ENCODE peak calls at places on chromosome 19, in eight cellular contexts. H is NCI-H774; R is NCI-H187 treated with DMSO at 0.1 percent for 48 hours; G is lower leg skin; O is fibroblast of mammary gland; P is stimulated activated CD4-positive, alpha-beta T cell treated with anti-CD3 and anti-CD28 coated beads, Interleukin-4, amount 100 ng/mL, for 1 hour; Y is activated CD4-positive, alpha-beta T cell treated with anti-CD3 and anti-CD28 coated beads, Interleukin-2, amount 50 U/mL, for 48 hours; U is activated CD8-positive, alpha-beta memory T cell treated with anti-CD3 and anti-CD28 coated beads for 1 hour. L is an unnamed sample.
A peak's percentile ranks its signal among the peaks of the same experiment; 100 is the strongest.

GRCh38 chr19:28705008-28705407 is 507.9 kb downstream of the UQCRFS1 start:
- DNase-seq in H (no peak), R (no peak), G (no peak), O (peak; percentile 87), P (no peak), Y (no peak), U (no peak), L (no peak)

GRCh38 chr19:19997656-19998268 is 41.5 kb downstream of the ZNF682 start:
- DNase-seq in H (no peak), R (no peak), G (no peak), O (peak; percentile 1), P (peak; percentile 37), Y (peak; percentile 52), U (no peak), L (peak; percentile 41)

GRCh38 chr19:41531438-41532311 is 44.3 kb upstream of the CEACAM21 start:
- DNase-seq in H (no peak), R (no peak), G (peak; percentile 97), O (peak; percentile 78), P (peak; percentile 74), Y (peak; percentile 78), U (peak; percentile 70), L (peak; percentile 90)

GRCh38 chr19:48102870-48103751 is 7.5 kb downstream of the PLA2G4C start:
- DNase-seq in H (peak; percentile 51), R (no peak), G (no peak), O (peak; percentile 59), P (no peak), Y (no peak), U (no peak), L (no peak)

GRCh38 chr19:42487798-42488178 is 40.5 kb downstream of the CEACAM1 start:
- DNase-seq in H (no peak), R (no peak), G (no peak), O (no peak), P (no peak), Y (no peak), U (no peak), L (no peak)

GRCh38 chr19:54391589-54392061 is 23.6 kb upstream of the TTYH1 start:
- DNase-seq in H (no peak), R (no peak), G (no peak), O (no peak), P (no peak), Y (no peak), U (no peak), L (no peak)

GRCh38 chr19:39518458-39518857 is 3.5 kb downstream of the SELENOV start:
- DNase-seq in H (no peak), R (no peak), G (no peak), O (no peak), P (no peak), Y (no peak), U (no peak), L (no peak)

GRCh38 chr19:2983351-2984195 is 6.2 kb downstream of the TLE6 start:
- DNase-seq in H (peak; percentile 53), R (peak; percentile 81), G (peak; percentile 94), O (peak; percentile 70), P (no peak), Y (no peak), U (no peak), L (peak; percentile 56)

GRCh38 chr19:33558846-33559245 is 37.3 kb upstream of the PEPD start:
- DNase-seq in H (no peak), R (no peak), G (no peak), O (peak; percentile 3), P (no peak), Y (no peak), U (no peak), L (no peak)

GRCh38 chr19:51660975-51661600 is 14.5 kb upstream of the SIGLEC14 start:
- DNase-seq in H (peak; percentile 46), R (no peak), G (no peak), O (peak; percentile 79), P (peak; percentile 56), Y (peak; percentile 67), U (no peak), L (peak; percentile 85)

GRCh38 chr19:4987692-4988370 is 18.9 kb downstream of the KDM4B start:
- DNase-seq in H (no peak), R (no peak), G (no peak), O (peak; percentile 59), P (no peak), Y (no peak), U (no peak), L (no peak)

GRCh38 chr19:47243364-47243775 is 12.4 kb upstream of the BBC3 start:
- DNase-seq in H (no peak), R (no peak), G (no peak), O (no peak), P (no peak), Y (no peak), U (no peak), L (no peak)

GRCh38 chr19:14916848-14917247 is 24.4 kb upstream of the OR7C2 start:
- DNase-seq in H (no peak), R (no peak), G (no peak), O (no peak), P (no peak), Y (no peak), U (no peak), L (no peak)

GRCh38 chr19:19405919-19406877 is 723 bp downstream of the GATAD2A start:
- DNase-seq in H (no peak), R (no peak), G (peak; percentile 91), O (peak; percentile 73), P (peak; percentile 66), Y (peak; percentile 70), U (no peak), L (peak; percentile 70)

GRCh38 chr19:49946415-49946814 is 14.6 kb downstream of the SIGLEC11 start:
- DNase-seq in H (peak; percentile 17), R (no peak), G (no peak), O (no peak), P (no peak), Y (no peak), U (no peak), L (no peak)

GRCh38 chr19:33464010-33464732 is 57.4 kb downstream of the PEPD start:
- DNase-seq in H (no peak), R (no peak), G (peak; percentile 66), O (no peak), P (no peak), Y (no peak), U (no peak), L (no peak)

GRCh38 chr19:47615230-47615629 is 6.3 kb downstream of the BICRA start:
- DNase-seq in H (no peak), R (no peak), G (no peak), O (no peak), P (no peak), Y (no peak), U (no peak), L (no peak)

GRCh38 chr19:2077833-2078619 is 18.1 kb downstream of the MOB3A start:
- DNase-seq in H (no peak), R (no peak), G (no peak), O (no peak), P (no peak), Y (no peak), U (no peak), L (no peak)

GRCh38 chr19:47406711-47407416 is 12.5 kb downstream of the MEIS3 start:
- DNase-seq in H (no peak), R (no peak), G (no peak), O (no peak), P (no peak), Y (no peak), U (no peak), L (no peak)

GRCh38 chr19:50311723-50312635 is 17.2 kb downstream of the KCNC3 start:
- DNase-seq in H (peak; percentile 67), R (no peak), G (no peak), O (no peak), P (no peak), Y (no peak), U (no peak), L (no peak)

GRCh38 chr19:39156230-39156890 is 30.8 kb downstream of the PAK4 start:
- DNase-seq in H (no peak), R (no peak), G (no peak), O (peak; percentile 43), P (no peak), Y (no peak), U (no peak), L (no peak)

GRCh38 chr19:35729021-35729420 is 11.2 kb downstream of the KMT2B start:
- DNase-seq in H (no peak), R (no peak), G (no peak), O (no peak), P (no peak), Y (no peak), U (no peak), L (no peak)

GRCh38 chr19:55305983-55306562 is 19.1 kb downstream of the TMEM150B start:
- DNase-seq in H (no peak), R (no peak), G (no peak), O (no peak), P (no peak), Y (no peak), U (no peak), L (no peak)

GRCh38 chr19:11539495-11540365 is 1.1 kb downstream of the CNN1 start:
- DNase-seq in H (no peak), R (no peak), G (no peak), O (no peak), P (no peak), Y (no peak), U (no peak), L (no peak)

GRCh38 chr19:10667867-10668266 is 13.7 kb downstream of the ILF3 start:
- DNase-seq in H (no peak), R (no peak), G (no peak), O (no peak), P (no peak), Y (no peak), U (no peak), L (peak; percentile 15)

GRCh38 chr19:44718441-44719261 is 19.7 kb downstream of the CEACAM16 start:
- DNase-seq in H (peak; percentile 1), R (no peak), G (no peak), O (peak; percentile 40), P (no peak), Y (no peak), U (no peak), L (no peak)

GRCh38 chr19:4830332-4830731 is 1.2 kb downstream of the TICAM1 start:
- DNase-seq in H (no peak), R (no peak), G (no peak), O (no peak), P (no peak), Y (no peak), U (no peak), L (no peak)

GRCh38 chr19:42601811-42602443 is 7.2 kb upstream of the CEACAM8 start:
- DNase-seq in H (no peak), R (no peak), G (no peak), O (peak; percentile 25), P (peak; percentile 7), Y (peak; percentile 22), U (no peak), L (peak; percentile 16)

GRCh38 chr19:35755550-35756371 is 1.1 kb downstream of the HSPB6 start:
- DNase-seq in H (no peak), R (no peak), G (peak; percentile 96), O (peak; percentile 88), P (peak; percentile 63), Y (peak; percentile 54), U (no peak), L (peak; percentile 63)

GRCh38 chr19:7348587-7349230 is at the start of gene ARHGEF18:
- DNase-seq in H (no peak), R (no peak), G (no peak), O (no peak), P (peak; percentile 45), Y (peak; percentile 50), U (no peak), L (peak; percentile 63)

GRCh38 chr19:27889156-27889555 is 1323.8 kb downstream of the UQCRFS1 start:
- DNase-seq in H (no peak), R (no peak), G (peak; percentile 80), O (no peak), P (no peak), Y (no peak), U (no peak), L (no peak)

GRCh38 chr19:51137812-51138425 is 4.2 kb upstream of the SIGLEC7 start:
- DNase-seq in H (no peak), R (no peak), G (peak; percentile 81), O (no peak), P (no peak), Y (no peak), U (no peak), L (no peak)

GRCh38 chr19:29680447-29680846 is 15.2 kb downstream of the PLEKHF1 start:
- DNase-seq in H (no peak), R (no peak), G (no peak), O (no peak), P (peak; percentile 74), Y (peak; percentile 88), U (peak; percentile 48), L (peak; percentile 77)